ENCODE peak calls at places on chromosomes 12 and 14, in four cellular contexts. A, U, M and G are unnamed samples.

GRCh38 chr12:75722714-75723200 is 211.3 kb upstream of the KRR1 start:
- DNase-seq in A (peak), M (peak), U (no peak), G (no peak)

GRCh38 chr12:71645268-71645667 is 18.4 kb downstream of the ZFC3H1 start:
- DNase-seq in M (no peak), A (no peak), U (no peak), G (no peak)

GRCh38 chr12:65518771-65519170 is 240.3 kb downstream of the MSRB3 start:
- DNase-seq in U (no peak), M (no peak), A (no peak), G (no peak)

GRCh38 chr12:67531519-67531918 is 117.0 kb upstream of the DYRK2 start:
- DNase-seq in A (no peak), U (no peak), M (no peak), G (no peak)

GRCh38 chr14:105664691-105665090 is 138.3 kb downstream of the TMEM121 start:
- DNase-seq in M (no peak), A (no peak), U (no peak), G (no peak)

GRCh38 chr12:75602111-75602510 is 90.7 kb upstream of the KRR1 start:
- DNase-seq in U (no peak), A (no peak), M (no peak), G (no peak)

GRCh38 chr12:58233886-58234285 is 292.5 kb downstream of the ATP23 start:
- DNase-seq in U (no peak), M (no peak), A (no peak), G (no peak)

GRCh38 chr12:101127521-101128219 is 82.4 kb downstream of the SLC5A8 start:
- DNase-seq in U (no peak), M (no peak), A (no peak), G (no peak)

GRCh38 chr12:77493311-77493710 is 337.4 kb upstream of the NAV3 start:
- DNase-seq in M (no peak), A (no peak), U (no peak), G (no peak)

GRCh38 chr12:18277196-18277595 is 15.9 kb downstream of the PIK3C2G start:
- DNase-seq in U (no peak), A (no peak), M (no peak), G (no peak)

GRCh38 chr14:74516451-74517155 is 23.0 kb downstream of the ISCA2 start:
- DNase-seq in M (no peak), U (no peak), A (peak), G (no peak)

GRCh38 chr14:22047105-22047504 is 373.5 kb upstream of the OR4E1 start:
- DNase-seq in A (peak), M (no peak), U (no peak), G (peak)

GRCh38 chr14:73712540-73713141 is 1.5 kb downstream of the PNMA1 start:
- DNase-seq in M (no peak), A (no peak), U (no peak), G (no peak)

GRCh38 chr14:71620401-71620800 is 311.8 kb upstream of the RGS6 start:
- DNase-seq in A (no peak), M (no peak), U (no peak), G (no peak)

GRCh38 chr14:52354257-52354656 is 40.1 kb downstream of the PTGER2 start:
- DNase-seq in A (no peak), M (no peak), U (no peak), G (no peak)

GRCh38 chr14:63773504-63773903 is 45.6 kb upstream of the SGPP1 start:
- DNase-seq in M (no peak), A (no peak), U (no peak), G (no peak)

GRCh38 chr12:4176168-4176567 is 97.4 kb upstream of the CCND2 start:
- DNase-seq in U (no peak), A (no peak), M (no peak), G (no peak)

GRCh38 chr12:911191-911826 is 38.2 kb downstream of the RAD52 start:
- DNase-seq in A (no peak), U (no peak), M (no peak), G (no peak)

GRCh38 chr12:16112626-16113560 is 164.6 kb downstream of the SLC15A5 start:
- DNase-seq in U (no peak), A (no peak), M (no peak), G (peak)

GRCh38 chr14:81855007-81855406 is 321.4 kb upstream of the SEL1L start:
- DNase-seq in A (no peak), U (no peak), M (no peak), G (no peak)

GRCh38 chr14:91722386-91722785 is 9.5 kb downstream of the CATSPERB start:
- DNase-seq in A (no peak), U (no peak), M (no peak), G (no peak)

GRCh38 chr12:102879-103168 is 36.3 kb downstream of the IQSEC3 start:
- DNase-seq in U (no peak), M (no peak), A (no peak), G (no peak)

DNA sequence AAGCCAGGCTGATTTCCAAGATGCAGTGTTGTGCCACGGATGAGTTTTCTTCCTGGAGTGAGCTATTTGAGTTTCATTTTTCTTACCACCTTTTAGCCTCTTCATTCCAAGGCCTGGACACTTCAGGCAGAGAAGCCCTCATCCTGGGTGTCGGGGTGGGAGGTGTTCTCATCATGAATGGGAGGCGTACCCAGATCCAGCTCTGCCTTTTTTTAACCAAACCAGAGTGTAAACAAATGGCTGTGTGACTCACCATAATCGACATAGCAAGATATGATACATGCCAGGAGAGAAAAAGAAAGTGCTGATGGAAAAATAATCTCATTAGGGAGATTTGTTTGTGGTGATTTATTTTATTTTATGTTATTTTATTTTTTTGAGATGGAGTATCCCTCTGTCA is 80.0 kb downstream of the ARF6 start:
- DNase-seq in U (no peak), A (peak), M (no peak), G (no peak)
- TF ChIP-seq SP1 in U (no peak), A (no peak), M (no peak), G (no peak)

GRCh38 chr12:96025518-96025917 is 9.9 kb downstream of the LTA4H start:
- DNase-seq in U (no peak), M (no peak), A (no peak), G (no peak)

GRCh38 chr12:96033549-96034389 is 1.6 kb downstream of the LTA4H start:
- DNase-seq in A (no peak), U (no peak), M (no peak), G (no peak)

GRCh38 chr12:96026331-96026730 is 9.1 kb downstream of the LTA4H start:
- DNase-seq in U (no peak), M (no peak), A (no peak), G (no peak)

DNA sequence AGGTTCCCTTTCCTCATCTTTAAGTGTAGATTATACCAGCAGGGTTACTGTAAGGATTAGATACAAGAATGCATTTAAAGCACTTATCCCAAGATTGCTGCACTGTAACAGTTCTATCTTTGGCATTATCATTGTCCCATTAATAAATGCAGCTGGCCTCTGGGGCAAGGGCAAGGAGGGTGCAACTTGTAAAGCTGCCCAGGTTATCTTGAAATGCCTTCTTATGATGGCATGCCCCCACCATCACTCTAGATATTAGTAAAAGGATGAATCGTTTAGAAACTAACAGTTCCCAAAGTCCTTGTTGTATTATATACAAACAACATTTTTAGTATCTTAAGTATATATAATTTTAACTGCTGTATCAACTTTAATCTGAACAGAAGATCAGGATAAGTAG is 6.8 kb downstream of the LTA4H start:
- DNase-seq in A (no peak), U (no peak), M (no peak), G (no peak)
- TF ChIP-seq SUZ12 in A (no peak), U (no peak), M (no peak), G (no peak)

GRCh38 chr14:103871596-103872480 is 24.5 kb upstream of the PPP1R13B start:
- DNase-seq in U (no peak), A (no peak), M (peak), G (no peak)
- TF ChIP-seq SP1 in U (peak), A (no peak), M (peak), G (no peak)

GRCh38 chr14:77303417-77304156 is 17.1 kb downstream of the POMT2 start:
- DNase-seq in U (no peak), A (peak), M (no peak), G (no peak)

GRCh38 chr14:77309122-77309521 is 11.6 kb downstream of the POMT2 start:
- DNase-seq in M (no peak), A (no peak), U (no peak), G (no peak)

GRCh38 chr14:77307099-77307496 is 13.6 kb downstream of the POMT2 start:
- DNase-seq in A (peak), M (no peak), U (no peak), G (no peak)

GRCh38 chr14:77305696-77306095 is 15.0 kb downstream of the POMT2 start:
- DNase-seq in U (no peak), A (no peak), M (no peak), G (no peak)

GRCh38 chr14:77306406-77307098 is 14.1 kb downstream of the POMT2 start:
- DNase-seq in U (no peak), M (no peak), A (no peak), G (no peak)
- TF ChIP-seq SUZ12 in U (no peak), M (no peak), A (no peak), G (no peak)

DNA sequence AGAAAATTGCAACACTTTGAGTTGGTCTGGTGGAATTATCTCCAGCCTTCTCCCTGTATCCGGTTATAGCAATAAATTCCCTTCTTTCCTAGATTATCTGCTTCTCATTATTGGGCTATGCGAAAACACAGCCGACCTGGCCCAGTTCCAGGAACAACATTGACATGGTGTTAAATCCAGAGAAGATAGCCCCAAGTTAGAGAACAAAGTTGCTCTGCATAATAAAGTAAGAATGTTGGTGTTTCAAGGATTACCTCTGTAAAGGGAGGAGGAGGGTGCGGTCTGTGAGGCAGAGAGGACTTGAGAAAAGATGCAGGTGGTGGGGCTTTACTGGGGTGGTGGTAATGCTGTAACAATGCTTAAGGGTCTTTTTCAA is 12.1 kb downstream of the TCL1A start:
- DNase-seq in M (no peak), U (no peak), A (no peak), G (no peak)
- TF ChIP-seq SP1 in M (no peak), U (no peak), A (no peak), G (no peak)

GRCh38 chr14:76656592-76656991 is 104.7 kb upstream of the VASH1 start:
- DNase-seq in A (no peak), M (no peak), U (no peak), G (no peak)

GRCh38 chr14:76666746-76667145 is 94.5 kb upstream of the VASH1 start:
- DNase-seq in U (no peak), M (no peak), A (no peak), G (no peak)

GRCh38 chr14:76657404-76657803 is 103.9 kb upstream of the VASH1 start:
- DNase-seq in U (no peak), A (no peak), M (no peak), G (no peak)

GRCh38 chr14:76664790-76665189 is 96.5 kb upstream of the VASH1 start:
- DNase-seq in U (no peak), M (no peak), A (no peak), G (no peak)

DNA sequence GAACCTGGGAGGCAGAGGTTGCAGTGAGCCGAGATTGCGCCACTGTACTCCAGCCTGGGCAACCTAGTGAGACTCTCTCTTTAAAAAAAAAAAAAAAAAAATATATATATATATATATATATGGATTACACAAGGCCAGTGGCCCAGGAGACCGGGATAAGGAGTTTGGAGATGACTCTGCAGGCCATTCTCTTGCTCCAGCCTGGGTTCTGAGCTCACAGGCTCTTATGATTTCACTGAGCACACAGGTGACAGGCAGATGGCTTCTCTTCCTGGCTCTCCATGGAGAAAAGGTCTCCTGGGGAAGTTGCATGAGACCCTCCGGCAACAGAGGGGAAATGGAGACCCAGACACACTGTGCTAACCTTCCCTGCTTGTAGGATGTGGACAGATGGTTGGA is 98.7 kb upstream of the VASH1 start:
- DNase-seq in M (no peak), U (no peak), A (no peak), G (no peak)
- TF ChIP-seq SUZ12 in M (no peak), U (no peak), A (no peak), G (no peak)

GRCh38 chr12:11555743-11556625 is 93.5 kb upstream of the ETV6 start:
- DNase-seq in A (no peak), U (no peak), M (no peak), G (no peak)
- TF ChIP-seq SP1 in A (no peak), U (no peak), M (no peak), G (no peak)

DNA sequence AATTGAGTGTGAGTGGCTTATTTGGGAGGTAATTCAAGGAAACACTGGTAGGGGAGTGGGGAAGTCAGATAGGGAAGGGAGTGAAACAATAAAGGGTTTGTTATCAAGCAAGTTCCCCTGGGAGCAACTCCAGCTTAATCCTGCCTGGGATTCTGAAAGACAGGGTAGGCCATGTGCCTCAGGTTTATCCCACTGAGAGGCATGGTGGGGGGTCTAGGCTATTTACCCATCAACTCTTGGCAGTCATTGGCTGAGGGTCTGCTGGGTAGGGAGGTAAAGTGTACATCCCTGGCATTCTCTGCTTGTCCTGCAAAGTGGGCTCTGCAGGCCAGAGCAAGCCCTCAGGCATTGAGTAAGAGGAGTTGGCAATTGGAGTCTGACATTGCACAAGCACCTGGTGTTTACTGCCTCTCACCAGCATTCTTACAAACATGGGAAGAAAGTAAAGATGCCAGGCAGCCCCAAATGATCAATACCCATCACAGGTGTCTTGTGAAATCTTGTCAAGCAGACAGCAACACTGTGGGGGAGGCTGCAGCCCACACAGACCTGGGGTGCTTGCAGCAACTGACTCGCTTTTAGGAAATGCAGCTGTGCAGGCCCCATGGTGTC is 169.3 kb downstream of the KTN1 start:
- DNase-seq in M (no peak), U (no peak), A (no peak), G (no peak)
- TF ChIP-seq SUZ12 in M (no peak), U (no peak), A (no peak), G (no peak)

GRCh38 chr14:102362084-102362483 is 606 bp downstream of the CINP start:
- DNase-seq in A (no peak), U (no peak), M (peak), G (no peak)
- TF ChIP-seq SP1 in A (no peak), U (no peak), M (no peak), G (no peak)